ENCODE peak calls at places on chromosomes 13 and 19, in nine cellular contexts. Y, H, K, Z, Q, P, M, G and E are unnamed samples.

GRCh38 chr13:51292000-51292550 is 47.4 kb upstream of the SERPINE3 start:
- DNase-seq in Y (no peak), H (no peak), K (no peak), Z (no peak), Q (no peak), P (no peak), M (no peak), G (no peak), E (no peak)

GRCh38 chr13:102928971-102929370 is 83.1 kb downstream of the ERCC5 start:
- DNase-seq in Y (no peak), H (no peak), K (no peak), Z (peak), Q (no peak), P (no peak), M (no peak), G (no peak), E (no peak)

GRCh38 chr19:8257052-8257443 is 47.9 kb downstream of the CERS4 start:
- DNase-seq in Y (no peak), H (no peak), K (no peak), Z (no peak), Q (no peak), P (no peak), M (no peak), G (no peak), E (no peak)

GRCh38 chr19:35090160-35090794 is 25.3 kb upstream of the FXYD3 start:
- DNase-seq in Y (no peak), H (no peak), K (no peak), Z (peak), Q (peak), P (peak), M (peak), G (no peak), E (peak)

GRCh38 chr19:12647490-12648071 is 19.0 kb downstream of the MAN2B1 start:
- DNase-seq in Y (no peak), H (peak), K (no peak), Z (peak), Q (peak), P (peak), M (peak), G (no peak), E (no peak)

GRCh38 chr13:97403893-97404683 is 29.9 kb upstream of the RAP2A start:
- DNase-seq in Y (no peak), H (no peak), K (no peak), Z (no peak), Q (no peak), P (no peak), M (no peak), G (no peak), E (no peak)

GRCh38 chr19:31500921-31501320 is 151.7 kb upstream of the TSHZ3 start:
- DNase-seq in Y (no peak), H (no peak), K (no peak), Z (no peak), Q (no peak), P (no peak), M (no peak), G (no peak), E (no peak)

GRCh38 chr13:99796175-99796819 is 175.3 kb downstream of the ZIC5 start:
- DNase-seq in Y (peak), H (no peak), K (no peak), Z (peak), Q (peak), P (peak), M (no peak), G (no peak), E (peak)

GRCh38 chr19:18832331-18833140 is 777 bp downstream of the UPF1 start:
- DNase-seq in Y (peak), H (peak), K (no peak), Z (peak), Q (peak), P (peak), M (no peak), G (no peak), E (no peak)

GRCh38 chr19:34154401-34154800 is 17.9 kb upstream of the LSM14A start:
- DNase-seq in Y (no peak), H (no peak), K (no peak), Z (no peak), Q (no peak), P (no peak), M (no peak), G (no peak), E (no peak)

GRCh38 chr19:17680235-17680722 is 7.9 kb downstream of the UNC13A start:
- DNase-seq in Y (peak), H (peak), K (no peak), Z (peak), Q (peak), P (peak), M (peak), G (peak), E (no peak)

GRCh38 chr19:34963531-34964406 is at the start of gene ZNF792:
- DNase-seq in Y (peak), H (peak), K (no peak), Z (peak), Q (peak), P (peak), M (peak), G (no peak), E (peak)

GRCh38 chr19:38658462-38659306 is 11.2 kb downstream of the ACTN4 start:
- DNase-seq in Y (peak), H (no peak), K (peak), Z (peak), Q (no peak), P (no peak), M (peak), G (no peak), E (no peak)

GRCh38 chr13:112143753-112144615 is 77.0 kb downstream of the SOX1 start:
- DNase-seq in Y (no peak), H (peak), K (no peak), Z (no peak), Q (no peak), P (no peak), M (peak), G (no peak), E (no peak)

GRCh38 chr19:44570984-44571684 is 41.7 kb upstream of the CEACAM20 start:
- DNase-seq in Y (peak), H (no peak), K (no peak), Z (peak), Q (peak), P (peak), M (peak), G (peak), E (peak)

GRCh38 chr19:47099576-47100050 is 14.0 kb downstream of the ZC3H4 start:
- DNase-seq in Y (no peak), H (peak), K (no peak), Z (no peak), Q (no peak), P (no peak), M (no peak), G (no peak), E (no peak)

GRCh38 chr19:53503126-53503525 is 34.8 kb upstream of the ZNF331 start:
- DNase-seq in Y (no peak), H (no peak), K (no peak), Z (no peak), Q (no peak), P (no peak), M (no peak), G (no peak), E (no peak)

GRCh38 chr19:45451181-45451849 is 16.5 kb upstream of the FOSB start:
- DNase-seq in Y (no peak), H (no peak), K (no peak), Z (peak), Q (peak), P (no peak), M (peak), G (no peak), E (no peak)

GRCh38 chr13:94464771-94465170 is 14.7 kb downstream of the DCT start:
- DNase-seq in Y (no peak), H (no peak), K (no peak), Z (no peak), Q (peak), P (no peak), M (no peak), G (no peak), E (no peak)

DNA sequence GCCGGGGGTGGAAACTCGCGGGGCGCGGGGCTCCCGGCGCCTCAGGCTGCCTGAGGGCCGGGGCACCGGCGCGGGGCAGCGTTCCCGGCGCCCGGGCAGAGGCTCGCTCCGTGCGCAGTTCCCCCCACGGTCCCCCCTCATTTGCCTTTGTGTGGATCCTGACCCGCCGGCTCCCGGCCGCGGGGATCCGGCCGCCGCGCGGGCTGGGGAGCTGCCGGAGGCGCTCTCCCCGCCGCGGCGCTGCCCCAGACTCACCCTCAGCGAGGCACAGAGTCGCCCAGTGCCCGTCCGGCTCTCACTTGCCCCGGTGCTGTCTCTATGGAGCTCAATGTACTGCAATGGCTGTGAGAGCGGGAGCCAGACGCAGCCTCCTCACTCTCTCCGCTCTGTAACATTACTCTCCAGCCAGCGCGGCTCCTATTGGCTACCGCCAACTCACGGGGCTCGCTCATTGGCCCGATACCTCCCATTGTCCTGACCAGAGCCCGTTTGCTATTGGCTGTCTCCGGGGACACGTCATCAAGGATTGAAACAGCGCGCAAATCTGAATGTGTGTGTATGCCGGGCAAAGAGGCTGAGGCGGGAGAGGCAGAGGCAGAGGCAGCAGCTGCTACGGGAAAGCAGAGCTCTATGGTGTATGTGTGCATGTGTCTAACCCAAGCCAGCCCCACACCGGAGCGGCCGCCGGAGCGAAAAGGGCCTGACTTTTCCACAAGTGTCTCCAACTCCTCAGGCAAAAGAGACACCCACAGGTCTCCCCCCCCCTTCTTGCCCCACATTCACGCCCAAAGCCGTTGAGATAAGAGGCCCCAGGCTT is at the start of gene HMGB1:
- DNase-seq in Y (peak), H (peak), K (peak), Z (peak), Q (peak), P (peak), M (peak), G (peak), E (peak)
- TF ChIP-seq CTCF in Y (no peak), H (no peak), K (no peak), Z (no peak), Q (no peak), P (no peak), M (no peak), G (no peak), E (no peak)

DNA sequence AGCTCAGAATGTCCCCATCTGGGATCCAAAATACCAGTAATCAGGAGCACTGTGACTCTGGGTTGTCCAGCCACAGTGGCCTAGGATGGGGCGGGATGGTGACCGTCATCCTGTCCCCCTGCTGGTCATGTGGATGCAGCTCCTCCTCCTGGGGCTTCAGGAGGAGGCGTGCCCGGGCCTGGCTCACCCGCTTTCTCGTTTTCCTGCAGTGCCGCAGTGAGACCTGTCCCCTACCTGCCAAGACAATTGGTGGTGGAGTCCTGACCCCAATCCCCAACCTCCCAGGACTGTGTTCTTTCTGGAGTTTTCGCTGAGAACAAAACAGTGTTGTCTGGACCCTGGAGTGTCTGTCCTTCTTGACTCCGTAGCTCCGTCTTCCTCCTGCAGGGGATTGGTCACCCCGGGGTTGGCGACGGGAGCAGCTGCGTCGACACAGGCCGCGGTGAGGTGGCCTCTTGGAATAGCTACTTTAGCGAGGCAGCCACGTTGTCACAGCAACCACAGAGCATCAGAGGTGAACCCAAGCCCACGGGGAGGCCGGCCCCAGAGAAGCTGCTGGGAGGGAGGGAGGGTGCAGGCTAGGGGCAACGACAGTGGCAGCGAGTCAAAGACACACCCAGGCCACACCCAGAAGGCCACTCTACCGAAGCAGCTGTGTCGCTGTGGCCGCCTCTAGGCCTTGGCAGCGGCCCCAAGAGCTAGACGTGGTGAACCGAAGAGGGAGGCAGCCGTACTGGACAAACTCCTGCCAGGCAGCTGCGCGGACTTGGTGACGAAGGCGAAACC is 10.1 kb upstream of the EMC10 start:
- DNase-seq in Y (no peak), H (no peak), K (no peak), Z (peak), Q (no peak), P (peak), M (peak), G (no peak), E (peak)
- TF ChIP-seq CTCF in Y (peak), H (no peak), K (peak), Z (no peak), Q (no peak), P (peak), M (no peak), G (no peak), E (peak)

DNA sequence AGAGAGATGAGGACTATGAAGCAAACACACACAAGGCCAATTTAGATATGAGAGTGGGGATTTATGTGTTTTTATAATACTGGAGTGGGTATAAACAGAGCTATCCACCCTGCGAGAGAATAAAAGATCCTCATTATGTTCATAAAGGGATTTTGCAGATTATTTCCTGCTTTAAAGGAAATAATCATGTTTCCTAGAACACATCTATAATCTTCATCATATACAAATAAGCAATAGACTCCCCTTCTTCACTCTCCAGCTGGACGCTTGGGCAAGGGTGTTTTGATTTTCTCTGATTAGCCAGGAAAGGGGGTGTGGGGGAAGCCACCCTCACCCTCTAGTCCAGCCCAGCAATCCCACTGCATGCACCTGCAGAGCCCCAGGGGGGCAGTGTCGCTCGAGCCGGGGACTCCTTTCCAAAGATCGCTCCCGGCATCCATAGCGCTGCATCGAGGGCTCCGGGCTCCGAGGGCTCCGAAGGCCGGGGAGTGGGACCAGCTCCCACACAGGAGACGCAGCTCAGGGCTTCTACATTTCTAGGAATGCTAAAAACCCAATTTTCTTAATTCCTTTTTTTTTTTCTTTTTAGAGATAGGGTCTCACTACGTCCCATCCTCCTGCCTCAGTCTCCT is 38.6 kb downstream of the LATS2 start:
- DNase-seq in Y (no peak), H (no peak), K (no peak), Z (no peak), Q (no peak), P (peak), M (no peak), G (no peak), E (no peak)
- TF ChIP-seq CTCF in Y (peak), H (no peak), K (peak), Z (no peak), Q (no peak), P (no peak), M (no peak), G (no peak), E (no peak)

GRCh38 chr19:43371909-43372308 is 18.4 kb downstream of the CD177 start:
- DNase-seq in Y (no peak), H (no peak), K (no peak), Z (no peak), Q (no peak), P (no peak), M (no peak), G (no peak), E (no peak)

GRCh38 chr19:43362745-43363144 is 9.3 kb downstream of the CD177 start:
- DNase-seq in Y (no peak), H (no peak), K (no peak), Z (no peak), Q (no peak), P (no peak), M (no peak), G (no peak), E (no peak)

GRCh38 chr19:43362179-43362578 is 8.7 kb downstream of the CD177 start:
- DNase-seq in Y (no peak), H (no peak), K (no peak), Z (no peak), Q (no peak), P (no peak), M (no peak), G (no peak), E (no peak)

GRCh38 chr19:43372462-43372861 is 19.0 kb downstream of the CD177 start:
- DNase-seq in Y (no peak), H (peak), K (no peak), Z (peak), Q (no peak), P (no peak), M (no peak), G (no peak), E (no peak)

DNA sequence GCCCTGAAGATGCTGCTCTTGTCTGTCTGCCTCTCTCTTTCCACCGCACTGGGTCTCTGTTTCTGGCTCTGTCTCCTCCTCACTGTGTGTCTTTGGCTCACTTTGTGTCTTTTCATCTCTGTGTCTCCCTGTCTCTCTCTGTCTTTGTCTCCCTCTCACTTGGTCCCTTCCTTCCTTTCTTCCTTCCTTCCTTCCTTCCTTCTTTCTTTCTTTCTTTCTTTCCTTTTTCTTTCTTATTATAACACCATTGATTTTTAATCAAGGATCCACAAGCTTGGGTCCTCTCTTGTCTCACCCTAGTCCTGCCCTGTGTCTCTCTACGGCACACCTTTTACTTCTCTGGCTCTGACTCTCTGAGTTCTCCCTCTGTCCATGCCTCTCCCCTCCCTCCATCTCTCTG is 14.3 kb downstream of the CD177 start:
- DNase-seq in Y (no peak), H (no peak), K (no peak), Z (no peak), Q (no peak), P (no peak), M (no peak), G (no peak), E (no peak)
- TF ChIP-seq CTCF in Y (no peak), H (no peak), K (no peak), Z (no peak), Q (no peak), P (no peak), M (no peak), G (no peak), E (no peak)